ENCODE peak calls at places on chromosome 20, in five cellular contexts. A is H9, J is mesenchymal stem cell, L is neuronal stem cell, M is trophoblast cell. R is an unnamed sample.

GRCh38 chr20:17898548-17898994 is 70.0 kb downstream of the SNX5 start:
- DNase-seq in L (peak), A (peak), M (peak), J (peak), R (no peak)

GRCh38 chr20:58483470-58483869 is 31.7 kb downstream of the APCDD1L start:
- DNase-seq in L (no peak), A (peak), M (no peak), J (no peak), R (no peak)

GRCh38 chr20:9483131-9483530 is 31.3 kb upstream of the LAMP5 start:
- DNase-seq in M (no peak), A (no peak), J (no peak), L (no peak), R (no peak)

GRCh38 chr20:38969708-38970107 is 7.6 kb downstream of the DHX35 start:
- DNase-seq in M (no peak), A (no peak), L (no peak), J (no peak), R (no peak)

GRCh38 chr20:10651227-10651990 is 22.4 kb downstream of the JAG1 start:
- DNase-seq in A (no peak), L (no peak), J (peak), M (no peak), R (no peak)

GRCh38 chr20:15071010-15071808 is 733.8 kb upstream of the FLRT3 start:
- DNase-seq in L (no peak), M (no peak), J (no peak), A (no peak), R (no peak)

GRCh38 chr20:57403216-57403615 is 12.0 kb downstream of the RBM38 start:
- DNase-seq in J (no peak), A (no peak), M (peak), L (no peak), R (no peak)

GRCh38 chr20:5844063-5844681 is 94.0 kb downstream of the SHLD1 start:
- DNase-seq in J (peak), M (no peak), A (no peak), L (no peak), R (no peak)

GRCh38 chr20:34579191-34579661 is 20.7 kb downstream of the MAP1LC3A start:
- DNase-seq in J (peak), A (no peak), M (peak), L (no peak), R (no peak)

DNA sequence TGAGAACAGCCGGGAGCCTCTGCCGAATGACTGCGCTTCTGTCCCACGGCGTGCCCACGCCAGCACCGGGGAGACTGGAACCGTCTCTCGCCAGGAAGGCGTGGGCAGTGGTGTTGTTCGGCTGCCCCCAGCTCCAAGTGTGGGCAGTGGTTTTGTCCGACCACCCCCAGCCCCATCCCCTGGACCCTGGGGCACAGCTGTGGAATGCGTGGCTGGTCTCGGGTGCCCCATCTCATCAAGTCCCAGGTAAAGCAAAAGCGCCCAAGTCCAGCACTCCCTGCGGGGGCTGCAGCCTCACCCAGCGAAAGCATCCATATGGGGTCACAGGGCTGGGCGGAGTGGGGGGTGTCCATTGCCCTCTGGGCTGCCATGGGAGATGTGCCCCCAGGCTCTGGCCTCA is 4.6 kb downstream of the CABLES2 start:
- DNase-seq in J (no peak), M (no peak), L (no peak), A (no peak), R (no peak)
- H2BK12ac ChIP-seq in J (no peak), M (no peak), L (no peak), A (no peak), R (no peak)

GRCh38 chr20:11979306-11980128 is 61.8 kb downstream of the BTBD3 start:
- DNase-seq in J (no peak), A (no peak), L (no peak), M (no peak), R (no peak)

GRCh38 chr20:11982958-11983470 is 65.3 kb downstream of the BTBD3 start:
- DNase-seq in M (no peak), A (no peak), J (no peak), L (no peak), R (no peak)

GRCh38 chr20:11980263-11980662 is 62.6 kb downstream of the BTBD3 start:
- DNase-seq in A (no peak), J (no peak), M (no peak), L (no peak), R (no peak)

GRCh38 chr20:11981366-11981947 is 63.8 kb downstream of the BTBD3 start:
- DNase-seq in L (no peak), M (no peak), A (no peak), J (no peak), R (no peak)

GRCh38 chr20:11982289-11982957 is 64.7 kb downstream of the BTBD3 start:
- DNase-seq in M (no peak), L (no peak), A (no peak), J (no peak), R (no peak)
- H2BK12ac ChIP-seq in M (no peak), L (no peak), A (no peak), J (no peak), R (no peak)

GRCh38 chr20:61558726-61559125 is 306.7 kb downstream of the CDH4 start:
- DNase-seq in J (peak), A (no peak), M (no peak), L (no peak), R (no peak)
- H2BK12ac ChIP-seq in J (no peak), A (no peak), M (no peak), L (no peak), R (no peak)

DNA sequence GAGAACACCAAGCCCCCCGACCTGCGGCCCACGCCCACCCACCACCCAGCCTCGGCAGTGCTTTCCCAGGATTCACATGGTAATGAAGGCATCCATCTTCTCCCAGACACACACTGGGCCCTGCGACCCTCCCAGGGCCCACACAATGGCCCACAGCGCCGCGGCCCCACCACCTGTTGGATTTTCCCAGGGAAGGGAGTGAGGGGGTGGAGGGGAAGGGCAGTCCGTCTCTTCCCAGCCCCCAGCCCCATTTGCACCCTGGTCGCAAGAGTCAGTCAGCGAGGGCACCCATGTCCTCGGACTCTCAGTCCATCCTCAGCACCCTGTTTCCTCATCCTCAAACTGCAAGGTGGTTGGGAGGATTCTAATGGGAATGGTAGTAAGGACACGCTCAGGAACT is 23.7 kb upstream of the ID1 start:
- DNase-seq in L (no peak), A (peak), J (no peak), M (no peak), R (no peak)
- H2BK12ac ChIP-seq in L (no peak), A (no peak), J (no peak), M (peak), R (peak)

GRCh38 chr20:12823742-12824141 is 185.0 kb upstream of the SPTLC3 start:
- DNase-seq in J (no peak), M (no peak), L (no peak), A (no peak), R (no peak)

GRCh38 chr20:12827796-12828406 is 180.9 kb upstream of the SPTLC3 start:
- DNase-seq in L (no peak), M (no peak), J (peak), A (no peak), R (no peak)

GRCh38 chr20:12824353-12824752 is 184.4 kb upstream of the SPTLC3 start:
- DNase-seq in M (no peak), L (no peak), J (no peak), A (no peak), R (no peak)

GRCh38 chr20:12821249-12821648 is 187.5 kb upstream of the SPTLC3 start:
- DNase-seq in J (no peak), A (no peak), M (no peak), L (no peak), R (no peak)

GRCh38 chr20:12825180-12825579 is 183.6 kb upstream of the SPTLC3 start:
- DNase-seq in A (no peak), J (no peak), M (no peak), L (no peak), R (no peak)
- H2BK12ac ChIP-seq in A (no peak), J (no peak), M (no peak), L (no peak), R (no peak)

GRCh38 chr20:53352727-53353440 is 240.8 kb downstream of the ZNF217 start:
- DNase-seq in J (peak), A (no peak), L (no peak), M (peak), R (no peak)

GRCh38 chr20:53346266-53346665 is 247.4 kb downstream of the ZNF217 start:
- DNase-seq in M (peak), J (peak), A (no peak), L (no peak), R (no peak)

GRCh38 chr20:53354314-53354713 is 239.3 kb downstream of the ZNF217 start:
- DNase-seq in M (no peak), L (no peak), A (no peak), J (no peak), R (no peak)

GRCh38 chr20:53345536-53346070 is 248.0 kb downstream of the ZNF217 start:
- DNase-seq in A (no peak), L (no peak), J (no peak), M (no peak), R (no peak)

DNA sequence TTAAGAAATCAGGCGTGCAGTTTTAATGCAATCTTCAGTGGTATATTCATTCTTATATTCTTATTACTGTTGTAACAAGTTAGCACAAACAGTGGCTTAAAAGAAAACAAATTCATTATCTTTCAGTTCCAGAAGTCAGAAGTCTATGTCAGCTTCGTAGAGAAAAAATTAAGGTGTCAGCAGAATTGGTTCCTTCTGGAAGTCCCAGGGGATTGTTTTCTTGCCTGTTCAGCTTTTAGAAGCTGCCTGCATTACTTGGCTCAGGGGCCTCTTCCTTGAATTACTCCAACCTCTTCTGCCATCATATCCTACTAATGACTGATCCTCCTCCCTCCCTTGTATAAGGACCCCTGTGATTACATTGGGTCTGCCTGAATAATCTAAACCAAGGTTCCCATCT is 243.9 kb downstream of the ZNF217 start:
- DNase-seq in M (no peak), J (no peak), A (no peak), L (no peak), R (no peak)
- H2BK12ac ChIP-seq in M (no peak), J (no peak), A (no peak), L (no peak), R (no peak)

GRCh38 chr20:54098044-54098443 is 27.6 kb upstream of the BCAS1 start:
- DNase-seq in M (no peak), L (no peak), A (no peak), J (no peak), R (no peak)
- H2BK12ac ChIP-seq in M (peak), L (no peak), A (no peak), J (no peak), R (no peak)

DNA sequence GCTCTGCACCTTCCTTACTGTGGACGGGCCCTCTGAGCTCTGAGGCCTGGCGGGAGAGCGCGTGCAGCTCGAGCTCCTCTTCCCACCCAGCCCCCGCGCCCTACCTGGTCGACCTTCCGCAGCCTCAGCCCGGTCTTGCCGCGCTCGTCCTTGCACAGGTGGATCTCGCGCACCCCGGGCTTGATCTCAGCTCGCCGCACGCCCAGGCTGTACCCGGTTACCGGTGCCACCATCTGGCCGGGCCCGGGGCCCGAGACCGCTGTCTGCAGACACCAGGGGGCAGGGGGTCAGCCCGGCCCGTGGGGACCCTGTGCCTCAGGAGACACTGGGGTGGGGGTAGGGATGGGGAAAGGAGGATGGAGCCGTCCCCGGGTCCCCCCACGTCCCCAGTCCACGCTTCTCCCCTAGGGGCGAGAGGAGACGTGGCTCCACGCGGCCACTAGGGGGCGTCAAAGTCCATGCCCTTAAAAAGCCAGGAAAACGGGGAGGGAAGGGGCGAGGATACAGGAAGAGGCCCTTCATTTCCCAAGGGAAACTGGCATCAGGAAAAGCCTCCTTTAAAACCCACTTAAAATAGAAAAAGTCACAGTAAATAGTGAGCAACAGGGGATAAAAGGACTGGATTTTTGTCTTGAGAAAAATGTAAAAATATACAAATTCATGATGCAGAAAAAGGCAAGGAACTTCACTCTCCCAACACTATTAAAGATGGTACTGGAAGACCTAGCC is 15.5 kb downstream of the SDCBP2 start:
- DNase-seq in M (peak), L (peak), A (peak), J (peak), R (peak)
- H2BK12ac ChIP-seq in M (no peak), L (peak), A (no peak), J (peak), R (peak)

R was measured in H1.